ENCODE peak calls at places on chromosomes 11 and 22, in four cellular contexts. I is GM23338, T is stomach, F is heart left ventricle. U is an unnamed sample. For H3K4me1, the result is how much of the 10 kb centered on the place peaks cover.

GRCh38 chr11:65851083-65851579 is 6.8 kb downstream of the CFL1 start:
- DNase-seq in F (no peak), T (no peak), I (peak), U (no peak)

GRCh38 chr11:7904910-7905309 is 26.2 kb downstream of the OR10A6 start:
- DNase-seq in I (peak), T (no peak), F (no peak), U (no peak)

GRCh38 chr22:49108636-49109315 is 718.9 kb downstream of the BRD1 start:
- DNase-seq in F (no peak), I (no peak), T (no peak), U (no peak)

GRCh38 chr11:94664336-94664735 is 97.2 kb downstream of the PIWIL4 start:
- DNase-seq in I (no peak), T (no peak), F (no peak), U (no peak)

GRCh38 chr11:94171693-94172440 is 43.2 kb downstream of the PANX1 start:
- DNase-seq in I (peak), F (no peak), T (peak), U (no peak)

GRCh38 chr11:23540101-23540561 is 679.9 kb upstream of the CCDC179 start:
- DNase-seq in F (no peak), T (no peak), I (peak), U (peak)

GRCh38 chr11:43579171-43579918 is 101.2 kb upstream of the HSD17B12 start:
- DNase-seq in F (peak), I (peak), T (no peak), U (peak)

GRCh38 chr11:126499124-126499752 is 143.8 kb downstream of the ST3GAL4 start:
- DNase-seq in F (no peak), T (no peak), I (no peak), U (peak)

GRCh38 chr11:74670171-74670570 is 61.1 kb downstream of the CHRDL2 start:
- DNase-seq in T (no peak), F (no peak), I (no peak), U (no peak)

GRCh38 chr11:108872781-108873291 is 208.0 kb downstream of the DDX10 start:
- DNase-seq in I (no peak), T (no peak), F (no peak), U (no peak)

GRCh38 chr11:71301046-71301857 is 48.9 kb upstream of the SHANK2 start:
- DNase-seq in I (no peak), T (peak), F (no peak), U (no peak)

GRCh38 chr11:34192481-34193401 is 87.3 kb downstream of the NAT10 start:
- DNase-seq in T (peak), I (no peak), F (no peak), U (no peak)

GRCh38 chr11:94933225-94934130 is 39.9 kb downstream of the CWC15 start:
- DNase-seq in I (no peak), F (peak), T (no peak), U (no peak)

GRCh38 chr22:37197451-37198289 is 9.6 kb upstream of the C1QTNF6 start:
- DNase-seq in F (no peak), I (no peak), T (peak), U (peak)

DNA sequence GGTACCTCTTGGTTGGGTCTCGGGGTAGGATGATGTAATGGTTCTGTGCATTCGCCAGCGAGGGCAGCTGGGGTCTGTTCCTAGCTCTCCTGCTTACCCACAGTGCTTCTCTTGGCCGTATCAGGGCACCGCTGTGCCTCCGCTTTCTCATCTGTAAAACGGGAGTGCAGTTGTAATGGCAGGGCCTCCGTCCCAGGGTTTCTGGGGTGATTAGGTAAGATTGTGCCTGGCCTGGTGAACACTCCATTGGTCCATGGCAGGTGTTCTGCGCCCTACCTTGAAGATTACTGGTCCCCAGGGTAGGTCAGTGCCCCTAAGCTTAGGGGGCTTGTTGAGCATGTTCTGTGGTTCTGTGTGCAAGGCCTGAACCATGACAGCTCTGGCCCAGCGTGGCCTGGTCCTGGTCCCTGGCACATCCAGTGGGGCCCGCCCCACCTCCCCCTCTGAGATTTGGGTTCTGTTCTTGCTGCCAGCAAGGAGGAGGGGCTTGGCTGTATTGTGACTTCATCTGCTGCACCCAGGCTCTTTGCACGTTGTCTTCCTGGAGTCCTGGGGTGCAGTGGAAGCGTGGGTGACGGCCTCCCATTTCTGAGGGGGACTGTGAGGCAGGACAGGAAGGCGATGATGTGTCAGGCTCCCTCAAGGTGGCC is 4.9 kb downstream of the MYRF start:
- DNase-seq in T (peak), F (no peak), I (no peak), U (no peak)
- H3K4me3 ChIP-seq in T (no peak), F (no peak), I (no peak), U (peak)

GRCh38 chr11:76129729-76130128 is 76.6 kb downstream of the WNT11 start:
- DNase-seq in T (no peak), I (no peak), F (no peak), U (no peak)
- H3K4me1 ChIP-seq in T (under half), I (under half), F (under half), U (under half)

DNA sequence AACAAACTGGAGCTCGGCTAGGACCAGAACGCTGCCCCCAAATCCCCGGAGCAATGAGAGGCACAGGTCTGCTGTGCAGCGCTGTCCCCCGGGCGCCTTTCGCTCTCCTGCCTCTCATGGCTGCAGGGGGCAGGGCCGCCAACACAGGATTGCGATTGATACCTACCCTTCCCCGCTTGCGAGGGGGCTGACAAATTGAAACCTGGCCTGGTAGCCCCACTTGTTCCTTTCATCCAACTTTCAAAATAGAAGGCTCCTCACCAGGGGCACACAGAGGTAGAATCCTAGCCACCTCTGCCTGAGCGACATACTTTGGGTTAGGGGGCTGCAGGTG is 642 bp upstream of the CASTOR1 start:
- DNase-seq in I (peak), T (no peak), F (peak), U (no peak)
- H3K27ac ChIP-seq in I (no peak), T (peak), F (peak), U (peak)

GRCh38 chr11:69950120-69950519 is 128.0 kb upstream of the ANO1 start:
- DNase-seq in T (no peak), F (no peak), I (peak), U (no peak)
- H3K4me3 ChIP-seq in T (no peak), F (no peak), I (no peak), U (no peak)

U was measured in pancreas.